ENCODE peak calls at places on chromosomes 7 and 10, in seven cellular contexts. S, A, M, V, O, F and K are unnamed samples.

GRCh38 chr7:66099551-66100407 is 14.9 kb upstream of the CRCP start:
- DNase-seq in O (peak), S (peak), V (peak), F (no peak), A (peak), M (peak), K (peak)

GRCh38 chr7:35905555-35905954 is 104.7 kb downstream of the SEPTIN7 start:
- DNase-seq in M (peak), S (no peak), F (no peak), O (no peak), A (no peak), V (no peak), K (no peak)

GRCh38 chr7:95871078-95871848 is 98.9 kb downstream of the DYNC1I1 start:
- DNase-seq in S (peak), A (peak), M (peak), V (peak), O (peak), F (no peak), K (peak)

GRCh38 chr10:29878492-29878891 is 180.9 kb downstream of the JCAD start:
- DNase-seq in F (no peak), M (no peak), O (no peak), S (no peak), V (no peak), A (no peak), K (no peak)

GRCh38 chr10:125692246-125692931 is 9.4 kb upstream of the TEX36 start:
- DNase-seq in M (no peak), F (no peak), V (no peak), A (no peak), S (no peak), O (no peak), K (no peak)

GRCh38 chr7:95867309-95867708 is 95.0 kb downstream of the DYNC1I1 start:
- DNase-seq in F (no peak), M (no peak), V (no peak), A (no peak), S (no peak), O (peak), K (peak)

GRCh38 chr10:52652431-52653220 is 120.0 kb downstream of the MBL2 start:
- DNase-seq in O (no peak), A (no peak), M (peak), S (no peak), F (no peak), V (peak), K (peak)

GRCh38 chr10:99983280-99983988 is 26.3 kb downstream of the DNMBP start:
- DNase-seq in V (peak), F (no peak), A (no peak), S (peak), M (peak), O (peak), K (no peak)

GRCh38 chr7:112668561-112668960 is 121.6 kb downstream of the TMEM168 start:
- DNase-seq in F (no peak), M (no peak), A (no peak), S (no peak), O (no peak), V (no peak), K (peak)

GRCh38 chr10:110863956-110864355 is 7.8 kb upstream of the PDCD4 start:
- DNase-seq in F (no peak), S (no peak), V (no peak), M (no peak), O (no peak), A (no peak), K (no peak)

GRCh38 chr7:35537067-35538023 is 157.6 kb downstream of the HERPUD2 start:
- DNase-seq in A (peak), O (peak), M (peak), V (peak), F (peak), S (peak), K (peak)

GRCh38 chr7:155962191-155962967 is 150.1 kb upstream of the SHH start:
- DNase-seq in V (peak), A (no peak), M (peak), F (no peak), S (peak), O (no peak), K (no peak)